ENCODE peak calls at places on chromosomes 7 and 10, in four cellular contexts. U is K562, T is GM12878, N is HepG2. I is an unnamed sample.

GRCh38 chr7:475951-476441 is 43.6 kb downstream of the PDGFA start:
- DNase-seq in U (no peak), N (no peak), T (no peak), I (no peak)

GRCh38 chr7:117164578-117164977 is 158.3 kb downstream of the WNT2 start:
- DNase-seq in N (no peak), U (no peak), T (no peak), I (no peak)

GRCh38 chr10:101444499-101444898 is 90.5 kb downstream of the BTRC start:
- DNase-seq in N (no peak), T (no peak), U (no peak), I (no peak)

GRCh38 chr10:44993226-44993921 is 7.3 kb upstream of the ZNF22 start:
- DNase-seq in N (no peak), T (no peak), U (no peak), I (no peak)

GRCh38 chr10:105586451-105587098 is 945.5 kb downstream of the SORCS3 start:
- DNase-seq in T (no peak), U (no peak), N (no peak), I (no peak)

GRCh38 chr10:66365686-66366085 is 560.1 kb upstream of the LRRTM3 start:
- DNase-seq in N (no peak), T (no peak), U (no peak), I (no peak)

GRCh38 chr10:89391882-89392756 is at the start of gene IFIT1:
- DNase-seq in N (peak), U (peak), T (peak), I (no peak)

GRCh38 chr10:71921319-71922027 is 42.7 kb upstream of the CHST3 start:
- DNase-seq in N (no peak), U (peak), T (no peak), I (no peak)

GRCh38 chr7:95476904-95477594 is 8.7 kb upstream of the ASB4 start:
- DNase-seq in N (peak), T (peak), U (peak), I (peak)

GRCh38 chr10:124403548-124403947 is 15.2 kb downstream of the OAT start:
- DNase-seq in U (peak), T (peak), N (peak), I (peak)

GRCh38 chr7:18570890-18571478 is 75.4 kb downstream of the HDAC9 start:
- DNase-seq in T (no peak), U (no peak), N (peak), I (no peak)

GRCh38 chr7:68213838-68214237 is 1217.2 kb downstream of the TYW1 start:
- DNase-seq in U (no peak), T (no peak), N (no peak), I (no peak)

GRCh38 chr7:68218461-68218860 is 1221.8 kb downstream of the TYW1 start:
- DNase-seq in N (no peak), U (no peak), T (no peak), I (no peak)

GRCh38 chr7:68217426-68217825 is 1220.8 kb downstream of the TYW1 start:
- DNase-seq in N (no peak), T (no peak), U (no peak), I (no peak)

DNA sequence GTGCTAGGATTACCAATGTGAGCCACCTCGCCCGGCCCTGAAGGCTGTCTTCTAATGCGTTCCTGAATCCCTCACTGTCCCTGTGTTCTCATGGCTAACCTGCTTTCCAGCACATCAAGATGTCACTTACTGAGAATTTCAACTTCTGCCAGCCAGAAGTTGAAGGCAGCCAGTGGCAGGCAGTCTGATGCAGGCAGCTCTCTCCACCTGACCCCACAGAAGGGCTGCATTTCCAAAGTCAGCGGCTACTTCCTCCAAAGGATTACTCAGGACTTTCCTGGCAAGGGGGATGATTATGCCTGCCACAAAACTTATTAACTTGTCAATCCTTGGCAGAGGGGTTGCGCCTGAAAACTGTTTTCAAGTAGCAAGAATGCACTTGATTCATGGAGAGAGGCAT is 1219.4 kb downstream of the TYW1 start:
- DNase-seq in T (no peak), N (no peak), U (no peak), I (no peak)
- TF ChIP-seq TCF7 in T (no peak), N (no peak), U (no peak), I (no peak)

GRCh38 chr10:6053303-6053702 is 8.9 kb downstream of the IL2RA start:
- DNase-seq in U (no peak), N (no peak), T (no peak), I (no peak)

GRCh38 chr10:6049031-6049400 is 13.2 kb downstream of the IL2RA start:
- DNase-seq in N (no peak), U (no peak), T (no peak), I (no peak)

GRCh38 chr10:6048281-6049030 is 13.7 kb downstream of the IL2RA start:
- DNase-seq in N (no peak), U (no peak), T (no peak), I (no peak)

GRCh38 chr10:6052247-6053221 is 9.6 kb downstream of the IL2RA start:
- DNase-seq in U (no peak), N (no peak), T (peak), I (no peak)

DNA sequence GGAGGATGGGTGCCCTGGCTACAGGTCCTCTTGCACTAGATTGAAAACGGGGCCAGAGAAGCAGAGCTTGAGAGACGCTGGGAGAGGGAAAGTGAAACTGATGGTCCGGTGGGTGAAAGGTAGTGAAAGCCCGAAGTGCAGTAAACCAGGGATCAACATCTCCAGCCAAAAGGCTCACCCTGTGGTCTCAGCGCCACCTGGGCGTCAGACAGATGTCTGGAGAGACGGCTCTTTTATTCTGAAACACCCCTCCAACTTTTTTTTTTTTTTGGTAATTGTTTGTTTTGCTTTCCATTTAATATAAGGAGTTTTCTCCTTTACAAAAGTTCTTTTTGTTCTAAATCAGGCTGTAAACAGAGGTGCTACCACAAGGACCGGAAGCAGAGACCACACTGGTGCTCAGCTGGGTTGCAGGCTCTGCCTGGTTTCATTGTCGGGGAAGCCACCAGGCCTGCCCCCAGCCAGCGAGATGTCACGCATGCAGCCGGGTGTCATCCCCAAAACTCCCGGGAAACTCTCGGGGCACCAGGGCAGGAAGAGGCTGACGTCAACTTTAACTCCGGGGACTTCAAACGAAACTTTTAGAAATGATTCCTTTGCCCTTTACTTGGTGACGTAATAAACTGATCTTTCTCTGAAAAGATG is 11.2 kb downstream of the IL2RA start:
- DNase-seq in N (peak), U (peak), T (peak), I (no peak)
- TF ChIP-seq CBFB in N (no peak), U (no peak), T (peak), I (no peak)

DNA sequence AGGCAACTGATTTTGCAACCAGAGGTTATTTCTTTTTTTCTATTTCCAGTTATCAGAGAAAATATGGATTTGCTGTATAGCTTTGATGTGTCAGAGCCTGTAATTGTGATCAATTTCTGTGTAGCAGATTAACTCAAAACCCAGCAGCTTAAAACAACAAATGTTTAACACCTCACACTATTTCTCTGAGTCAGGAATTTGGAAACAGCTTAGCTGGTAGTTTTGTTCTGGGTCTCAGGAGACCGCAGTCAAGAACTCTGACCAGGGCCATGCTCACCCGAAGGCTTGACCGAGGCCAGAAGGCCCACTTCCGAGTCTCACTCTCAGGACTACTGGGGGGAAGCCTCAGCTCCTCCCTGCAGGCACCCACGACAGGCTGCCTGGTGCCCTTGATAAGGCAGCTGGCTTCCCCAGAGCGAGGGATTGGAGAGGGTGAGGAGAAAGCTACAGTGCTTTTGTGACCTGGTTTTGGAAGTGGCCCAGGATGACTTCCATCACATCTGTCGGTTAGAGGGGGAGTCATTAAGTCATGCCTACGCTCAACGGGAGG is 105.6 kb upstream of the SHH start:
- DNase-seq in T (no peak), U (peak), N (no peak), I (no peak)
- TF ChIP-seq USF2 in T (no peak), U (no peak), N (no peak), I (no peak)

DNA sequence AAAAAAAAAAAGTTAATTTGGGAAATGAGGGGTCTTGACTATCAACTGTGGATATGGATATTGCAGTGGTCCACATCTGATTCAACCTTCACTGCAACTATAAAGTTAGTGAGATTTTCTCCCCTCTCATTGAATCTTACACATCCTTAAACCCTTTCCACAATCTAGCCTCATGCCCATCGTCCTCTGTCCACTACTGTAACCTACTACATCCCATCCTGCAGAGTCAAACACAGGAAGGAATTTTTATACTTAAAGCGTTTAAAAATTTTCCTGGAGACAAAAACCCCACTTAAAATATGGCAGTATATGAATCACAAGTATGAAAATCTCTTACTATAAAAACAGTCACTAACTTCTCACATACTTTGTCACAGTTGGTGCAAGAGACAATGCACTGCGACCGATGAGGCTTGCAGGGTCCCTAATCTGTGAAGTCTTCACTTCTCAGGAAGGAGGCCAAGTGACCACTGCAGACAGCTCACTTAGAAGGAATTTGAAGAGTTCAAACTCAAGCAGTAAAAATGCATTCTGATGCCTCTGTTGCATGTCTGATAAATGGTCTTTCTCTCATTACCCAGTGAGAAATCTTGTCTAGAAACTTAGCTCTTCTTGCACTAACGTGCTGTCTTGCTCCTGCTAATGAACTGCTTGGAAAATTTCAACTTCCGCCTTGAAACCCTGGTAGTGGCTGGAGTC is 50.3 kb upstream of the ST8SIA6 start:
- DNase-seq in U (peak), T (no peak), N (no peak), I (no peak)
- TF ChIP-seq TCF7 in U (no peak), T (no peak), N (no peak), I (no peak)

DNA sequence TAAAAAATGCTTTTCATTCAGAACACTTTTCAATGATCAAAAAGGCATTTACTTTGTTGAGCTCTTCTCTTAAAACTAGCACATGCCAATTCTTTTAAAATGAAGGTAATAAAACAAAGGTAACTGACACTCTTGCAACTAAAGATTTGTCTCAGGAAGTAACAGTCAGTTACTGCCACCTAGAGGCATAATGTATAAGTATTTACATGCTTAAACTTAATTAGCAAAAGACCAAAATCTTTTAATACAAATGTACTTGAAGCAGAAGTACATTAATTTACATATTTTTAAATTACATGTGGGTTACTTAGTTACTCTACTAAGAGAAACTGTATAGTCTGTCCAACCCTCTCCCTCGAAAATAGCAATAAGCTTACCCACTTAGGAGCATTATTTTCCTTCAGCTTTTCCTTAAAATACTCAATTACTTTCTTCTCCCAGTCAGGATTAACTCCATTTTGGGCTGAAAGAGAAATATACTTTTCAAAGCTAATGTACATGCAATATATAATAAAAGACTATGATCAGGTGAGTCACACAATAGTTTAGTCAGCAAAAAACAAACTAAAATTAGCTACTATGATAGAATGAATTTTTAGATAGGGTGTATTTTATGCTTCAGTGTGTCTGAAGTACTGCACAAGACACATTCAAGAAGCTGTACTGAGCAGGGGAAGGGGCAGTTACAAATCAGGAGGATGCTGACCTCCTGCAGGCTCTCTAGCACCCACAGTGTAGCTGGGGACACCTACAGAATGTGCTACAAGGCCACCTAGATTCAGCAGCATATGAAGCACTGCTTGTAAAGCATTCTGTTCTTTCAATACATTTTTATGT is 13.0 kb downstream of the MCMBP start:
- DNase-seq in N (peak), U (peak), T (no peak), I (no peak)
- TF ChIP-seq CBFB in N (no peak), U (no peak), T (no peak), I (no peak)

DNA sequence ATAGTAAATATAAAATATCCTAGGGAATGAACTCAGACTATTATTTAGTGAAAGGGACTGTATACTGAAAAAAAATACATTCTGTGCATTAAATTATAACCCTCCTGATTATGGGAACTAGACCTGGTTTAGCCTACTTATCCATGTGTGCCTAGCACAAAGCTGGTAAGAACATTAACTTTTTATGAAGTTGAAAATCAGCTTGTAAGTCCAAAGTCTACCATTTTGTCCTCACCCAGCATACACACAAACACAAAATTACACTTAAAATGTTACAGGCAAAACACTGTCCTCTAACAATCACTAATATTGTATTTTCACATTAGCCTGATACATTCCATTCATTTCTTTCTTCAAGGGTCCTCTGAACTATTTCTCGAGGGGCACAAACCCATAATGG is 19.9 kb upstream of the NEBL start:
- DNase-seq in N (no peak), T (no peak), U (no peak), I (no peak)
- TF ChIP-seq USF2 in N (no peak), T (no peak), U (no peak), I (no peak)

DNA sequence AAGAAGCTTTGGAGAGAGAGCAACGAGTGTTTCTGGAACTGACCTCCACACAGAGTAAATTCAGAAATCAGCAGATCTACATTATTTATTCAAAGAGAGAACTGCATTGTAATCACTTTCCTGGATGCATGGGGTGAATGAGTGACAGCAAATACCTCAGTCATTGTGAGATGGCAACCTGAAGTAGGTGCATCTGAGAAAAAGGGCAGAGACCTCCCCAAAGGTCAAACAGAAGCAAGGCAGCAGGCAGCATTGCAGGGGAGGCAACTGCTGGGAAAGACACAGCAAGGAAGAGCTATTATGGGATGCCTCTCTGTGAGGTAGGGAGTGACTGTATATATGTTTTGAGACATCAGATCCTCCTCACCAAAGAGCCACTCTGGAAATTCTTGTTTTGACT is 26.5 kb upstream of the SMIM30 start:
- DNase-seq in T (no peak), U (peak), N (no peak), I (no peak)
- TF ChIP-seq TCF7 in T (no peak), U (no peak), N (no peak), I (no peak)

GRCh38 chr7:4931932-4932331 is 27.1 kb downstream of the MMD2 start:
- DNase-seq in U (no peak), T (no peak), N (peak), I (peak)
- TF ChIP-seq CBFB in U (no peak), T (no peak), N (no peak), I (no peak)

GRCh38 chr7:91285966-91286365 is 21.7 kb downstream of the FZD1 start:
- DNase-seq in N (no peak), T (no peak), U (no peak), I (no peak)
- TF ChIP-seq USF2 in N (no peak), T (no peak), U (no peak), I (no peak)

I was measured in WTC11.